ENCODE peak calls at places on chromosomes 11 and 22, in five cellular contexts. P, Z, A, K and D are unnamed samples.

GRCh38 chr11:102727890-102728289 is 3.1 kb upstream of the MMP8 start:
- DNase-seq in P (no peak), Z (no peak), A (no peak), K (no peak), D (no peak)

GRCh38 chr11:132520199-132520598 is 1012.1 kb downstream of the OPCML start:
- DNase-seq in P (no peak), Z (no peak), A (no peak), K (no peak), D (no peak)

GRCh38 chr11:72703281-72704008 is 29.2 kb upstream of the PDE2A start:
- DNase-seq in P (no peak), Z (no peak), A (no peak), K (no peak), D (no peak)

GRCh38 chr11:78101073-78101472 is 21.4 kb upstream of the NDUFC2 start:
- DNase-seq in P (no peak), Z (no peak), A (no peak), K (peak; percentile 26), D (no peak)

GRCh38 chr11:69867076-69868002 is 48.1 kb upstream of the FGF3 start:
- DNase-seq in P (no peak), Z (peak; percentile 33), A (no peak), K (no peak), D (no peak)

GRCh38 chr11:96102664-96103068 is 178.8 kb upstream of the MTMR2 start:
- DNase-seq in P (no peak), Z (no peak), A (no peak), K (no peak), D (no peak)

GRCh38 chr11:84215671-84216070 is 929.5 kb upstream of the CCDC90B start:
- DNase-seq in P (no peak), Z (no peak), A (no peak), K (no peak), D (no peak)

GRCh38 chr11:45163956-45164575 is 17.6 kb downstream of the PRDM11 start:
- DNase-seq in P (no peak), Z (no peak), A (no peak), K (no peak), D (no peak)

GRCh38 chr22:20741634-20742581 is 32.0 kb upstream of the SERPIND1 start:
- DNase-seq in P (no peak), Z (peak; percentile 66), A (peak; percentile 87), K (peak; percentile 44), D (peak; percentile 18)

GRCh38 chr11:60767388-60767811 is 10.7 kb downstream of the MS4A15 start:
- DNase-seq in P (no peak), Z (peak; percentile 67), A (peak; percentile 66), K (no peak), D (peak; percentile 12)

GRCh38 chr22:42932197-42932519 is 75.1 kb upstream of the ARFGAP3 start:
- DNase-seq in P (no peak), Z (no peak), A (no peak), K (no peak), D (no peak)

GRCh38 chr11:57674251-57674650 is 6.3 kb downstream of the ZDHHC5 start:
- DNase-seq in P (no peak), Z (no peak), A (no peak), K (no peak), D (no peak)

GRCh38 chr11:84514436-84514835 is 1112.7 kb downstream of the DLG2 start:
- DNase-seq in P (no peak), Z (no peak), A (no peak), K (no peak), D (no peak)

GRCh38 chr11:125299821-125300220 is 135.3 kb downstream of the PKNOX2 start:
- DNase-seq in P (no peak), Z (no peak), A (no peak), K (no peak), D (no peak)

GRCh38 chr11:10762185-10762584 is 11.1 kb downstream of the CTR9 start:
- DNase-seq in P (peak; percentile 60), Z (no peak), A (no peak), K (no peak), D (no peak)

GRCh38 chr22:19763141-19764049 is 2.8 kb downstream of the TBX1 start:
- DNase-seq in P (no peak), Z (no peak), A (no peak), K (no peak), D (no peak)

GRCh38 chr22:32286290-32286840 is 31.2 kb upstream of the SLC5A4 start:
- DNase-seq in P (no peak), Z (no peak), A (no peak), K (no peak), D (no peak)

GRCh38 chr11:120334894-120335462 is 1.2 kb upstream of the ARHGEF12 start:
- DNase-seq in P (peak; percentile 69), Z (peak; percentile 59), A (peak; percentile 88), K (peak; percentile 74), D (no peak)

GRCh38 chr22:22032906-22033802 is 50.6 kb upstream of the TOP3B start:
- DNase-seq in P (no peak), Z (no peak), A (peak; percentile 54), K (no peak), D (no peak)

GRCh38 chr22:45233386-45233785 is 7.3 kb downstream of the KIAA0930 start:
- DNase-seq in P (no peak), Z (no peak), A (no peak), K (no peak), D (no peak)
- H3K9ac ChIP-seq in P (no peak overlapping the region), Z (no peak overlapping the region), A (no peak overlapping the region), K (no peak overlapping the region), D (no peak overlapping the region)

GRCh38 chr11:9265211-9266131 is at the start of gene DENND5A:
- DNase-seq in P (no peak), Z (peak; percentile 100), A (peak; percentile 92), K (peak; percentile 80), D (peak; percentile 43)
- TF ChIP-seq REST in P (no peak), Z (no peak), A (no peak), K (no peak), D (no peak)

GRCh38 chr22:37231406-37232139 is 12.5 kb downstream of the RAC2 start:
- DNase-seq in P (no peak), Z (peak; percentile 12), A (no peak), K (no peak), D (no peak)

GRCh38 chr22:37228106-37229011 is 15.7 kb downstream of the RAC2 start:
- DNase-seq in P (no peak), Z (no peak), A (no peak), K (no peak), D (peak; percentile 37)

GRCh38 chr22:37230673-37231405 is 13.2 kb downstream of the RAC2 start:
- DNase-seq in P (peak; percentile 61), Z (no peak), A (no peak), K (no peak), D (no peak)

GRCh38 chr22:37229012-37229804 is 14.9 kb downstream of the RAC2 start:
- DNase-seq in P (no peak), Z (peak; percentile 56), A (peak; percentile 38), K (no peak), D (peak; percentile 43)

GRCh38 chr22:37229805-37230672 is 14.0 kb downstream of the RAC2 start:
- DNase-seq in P (peak; percentile 60), Z (no peak), A (peak; percentile 80), K (no peak), D (peak; percentile 51)
- H3K9ac ChIP-seq in P (peak overlapping the region; percentile 93), Z (no peak overlapping the region), A (peak overlapping the region; percentile 60), K (no peak overlapping the region), D (peak overlapping the region; percentile 65)

GRCh38 chr22:30664798-30665197 is 2.9 kb downstream of the DUSP18 start:
- DNase-seq in P (no peak), Z (no peak), A (no peak), K (no peak), D (no peak)
- TF ChIP-seq REST in P (no peak), Z (no peak), A (no peak), K (no peak), D (no peak)

GRCh38 chr22:39388261-39389011 is 11.1 kb upstream of the TAB1 start:
- DNase-seq in P (no peak), Z (peak; percentile 96), A (peak; percentile 90), K (peak; percentile 80), D (peak; percentile 56)
- H3K9ac ChIP-seq in P (no peak overlapping the region), Z (no peak overlapping the region), A (no peak overlapping the region), K (peak overlapping the region; percentile 36), D (peak overlapping the region; percentile 21)

DNA sequence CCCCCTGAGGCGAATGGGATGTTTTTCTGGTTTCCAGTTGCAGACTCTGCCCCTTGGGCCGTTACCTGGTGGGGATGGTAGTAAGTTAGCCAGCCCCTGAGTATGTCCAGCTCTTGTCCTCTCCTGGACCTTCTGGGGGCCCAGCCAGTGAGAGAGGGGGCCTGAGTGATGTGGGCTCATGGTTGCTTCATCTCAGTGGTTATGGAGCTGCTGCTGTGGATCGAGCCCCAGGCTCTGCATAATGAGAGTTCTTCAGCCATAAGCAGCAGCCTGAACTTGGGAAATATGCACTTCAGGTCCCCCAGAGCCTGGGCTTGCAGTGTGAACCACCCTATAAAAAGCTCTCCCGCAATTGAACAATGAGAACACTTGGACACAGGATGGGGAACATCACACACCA is 5.9 kb downstream of the TMPRSS13 start:
- DNase-seq in P (no peak), Z (no peak), A (no peak), K (no peak), D (no peak)
- TF ChIP-seq REST in P (no peak), Z (no peak), A (no peak), K (no peak), D (no peak)

GRCh38 chr11:113314389-113315301 is at the start of gene TTC12:
- DNase-seq in P (peak; percentile 64), Z (peak; percentile 97), A (peak; percentile 94), K (peak; percentile 88), D (peak; percentile 73)
- H3K9ac ChIP-seq in P (peak within 1 kb of the TSS; percentile 75), Z (peak within 1 kb of the TSS; percentile 65), A (peak within 1 kb of the TSS; percentile 45), K (peak within 1 kb of the TSS; percentile 86), D (peak within 1 kb of the TSS; percentile 78)

DNA sequence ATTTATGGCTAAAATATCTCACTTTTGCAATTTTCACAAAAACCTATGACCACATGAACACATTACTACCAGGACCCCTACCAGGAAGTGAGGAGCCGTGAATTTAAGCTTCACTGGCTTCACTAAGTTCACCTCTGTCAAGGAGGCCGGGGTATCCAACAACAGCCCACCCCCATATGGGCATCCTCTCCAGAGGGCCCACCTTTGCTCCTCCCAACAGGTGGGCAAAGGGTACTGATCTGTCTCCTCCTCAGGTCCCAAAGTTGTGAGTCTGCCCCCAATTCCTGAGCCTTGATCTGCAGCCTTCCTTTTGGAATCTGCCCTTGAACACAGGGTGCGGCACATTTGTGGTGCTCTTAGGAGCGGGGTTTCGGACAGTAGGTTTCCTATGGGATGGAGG is 66.9 kb downstream of the OTOG start:
- DNase-seq in P (no peak), Z (no peak), A (no peak), K (no peak), D (no peak)
- TF ChIP-seq REST in P (no peak), Z (no peak), A (no peak), K (no peak), D (no peak)

GRCh38 chr22:36374603-36375024 is 13.2 kb downstream of the MYH9 start:
- DNase-seq in P (no peak), Z (no peak), A (no peak), K (no peak), D (peak; percentile 80)
- H3K9ac ChIP-seq in P (no peak overlapping the region), Z (peak overlapping the region; percentile 11), A (no peak overlapping the region), K (no peak overlapping the region), D (peak overlapping the region; percentile 54)

DNA sequence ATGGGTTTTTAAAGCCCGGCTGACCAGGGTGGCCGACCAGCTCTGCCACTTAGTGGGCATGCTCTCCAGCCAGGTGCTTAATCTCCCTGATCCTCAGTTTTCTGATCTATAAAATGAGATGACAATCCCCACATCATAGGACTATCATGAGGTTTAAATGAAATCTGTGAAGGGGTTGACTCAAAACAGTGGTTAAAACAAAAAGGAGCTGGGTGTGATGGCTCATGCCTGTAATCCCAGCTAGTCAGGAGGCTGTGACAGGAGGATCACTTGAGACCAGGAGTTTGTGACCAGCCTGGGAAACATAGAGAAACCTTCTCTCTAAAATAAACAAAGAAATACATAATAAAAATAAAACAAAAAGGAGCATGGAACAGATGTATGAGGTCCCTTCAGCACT is 3.6 kb upstream of the C11orf86 start:
- DNase-seq in P (no peak), Z (no peak), A (no peak), K (no peak), D (no peak)
- TF ChIP-seq REST in P (no peak), Z (no peak), A (no peak), K (no peak), D (no peak)